ENCODE peak calls at places on chromosomes 11 and 22, in five cellular contexts. One of them, this sample, is unnamed.

GRCh38 chr22:42368379-42369249 is 63.6 kb downstream of the NFAM1 start:
- DNase-seq in cardiac muscle cell: no peak
- DNase-seq in transverse colon: peak; percentile 34
- DNase-seq in Calu3: peak; percentile 16
- DNase-seq in HFFc6: no peak
- DNase-seq in this sample: no peak

GRCh38 chr11:74019104-74019738 is 10.3 kb upstream of the UCP3 start:
- DNase-seq in HFFc6: no peak
- DNase-seq in transverse colon: no peak
- DNase-seq in cardiac muscle cell: no peak
- DNase-seq in Calu3: no peak
- DNase-seq in this sample: no peak

GRCh38 chr22:38614331-38615122 is 41.7 kb downstream of the FAM227A start:
- DNase-seq in HFFc6: peak; percentile 12
- DNase-seq in Calu3: no peak
- DNase-seq in transverse colon: no peak
- DNase-seq in cardiac muscle cell: no peak
- DNase-seq in this sample: no peak

GRCh38 chr11:73113426-73113825 is 28.7 kb downstream of the FCHSD2 start:
- DNase-seq in Calu3: no peak
- DNase-seq in HFFc6: no peak
- DNase-seq in transverse colon: no peak
- DNase-seq in cardiac muscle cell: no peak
- DNase-seq in this sample: no peak

GRCh38 chr22:42769574-42770447 is 49.1 kb upstream of the A4GALT start:
- DNase-seq in Calu3: peak; percentile 45
- DNase-seq in HFFc6: peak; percentile 63
- DNase-seq in transverse colon: peak; percentile 54
- DNase-seq in cardiac muscle cell: peak; percentile 93
- DNase-seq in this sample: peak; percentile 91

GRCh38 chr22:39129746-39130145 is 22.7 kb downstream of the CBX7 start:
- DNase-seq in Calu3: no peak
- DNase-seq in transverse colon: no peak
- DNase-seq in HFFc6: no peak
- DNase-seq in cardiac muscle cell: no peak
- DNase-seq in this sample: no peak

GRCh38 chr22:20219667-20220628 is 48.2 kb downstream of the RTN4R start:
- DNase-seq in HFFc6: no peak
- DNase-seq in Calu3: no peak
- DNase-seq in cardiac muscle cell: no peak
- DNase-seq in transverse colon: no peak
- DNase-seq in this sample: no peak

GRCh38 chr11:6431861-6432260 is 8.9 kb downstream of the HPX start:
- DNase-seq in HFFc6: peak; percentile 84
- DNase-seq in cardiac muscle cell: peak; percentile 64
- DNase-seq in Calu3: no peak
- DNase-seq in transverse colon: no peak
- DNase-seq in this sample: no peak

GRCh38 chr22:50718352-50718709 is 19.7 kb upstream of the ACR start:
- DNase-seq in HFFc6: no peak
- DNase-seq in transverse colon: no peak
- DNase-seq in cardiac muscle cell: no peak
- DNase-seq in Calu3: no peak
- DNase-seq in this sample: no peak

GRCh38 chr11:6693342-6694228 is 10.4 kb upstream of the MRPL17 start:
- DNase-seq in Calu3: no peak
- DNase-seq in transverse colon: no peak
- DNase-seq in HFFc6: peak; percentile 88
- DNase-seq in cardiac muscle cell: peak; percentile 80
- DNase-seq in this sample: no peak

GRCh38 chr11:75174781-75175370 is 24.0 kb downstream of the SLCO2B1 start:
- DNase-seq in transverse colon: no peak
- DNase-seq in HFFc6: peak; percentile 13
- DNase-seq in cardiac muscle cell: no peak
- DNase-seq in Calu3: no peak
- DNase-seq in this sample: peak; percentile 12

GRCh38 chr11:132972565-132972964 is 559.7 kb downstream of the OPCML start:
- DNase-seq in HFFc6: no peak
- DNase-seq in Calu3: no peak
- DNase-seq in transverse colon: no peak
- DNase-seq in cardiac muscle cell: no peak
- DNase-seq in this sample: peak; percentile 10

DNA sequence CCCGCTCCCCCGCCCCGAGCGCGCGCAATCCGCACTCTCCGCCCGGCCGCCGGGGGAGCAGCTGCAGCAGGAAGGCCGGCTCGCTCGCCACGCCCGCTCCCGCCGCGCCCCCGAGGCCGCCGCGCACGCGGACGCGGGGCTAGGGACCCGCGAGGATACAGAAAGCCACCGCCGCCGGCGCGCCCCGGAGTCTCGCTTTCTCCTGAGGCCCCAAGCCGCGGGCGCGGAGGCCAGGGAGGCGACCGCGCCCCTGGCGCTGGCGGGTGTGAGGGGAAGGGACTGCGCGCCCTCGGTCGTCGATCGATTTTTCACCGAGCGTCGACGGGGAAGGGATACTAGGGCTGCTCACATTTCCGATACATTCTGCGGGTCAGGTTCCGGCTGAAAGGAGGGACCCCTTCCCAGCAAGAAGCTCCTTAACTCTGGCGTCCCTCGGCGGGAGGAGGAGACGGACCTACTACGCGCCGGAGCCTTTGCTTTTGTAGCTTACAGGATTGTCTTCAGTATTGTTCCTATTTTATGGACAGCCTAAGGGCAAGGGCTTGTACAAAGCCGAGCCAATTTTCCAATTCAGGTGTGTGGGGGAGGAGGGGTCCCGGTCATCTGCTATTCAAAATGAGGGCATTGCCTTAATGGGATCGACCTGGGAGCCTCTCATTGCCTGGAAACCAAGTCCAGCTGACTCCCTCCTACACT is 416 bp upstream of the GAB2 start:
- DNase-seq in transverse colon: peak; percentile 87
- DNase-seq in cardiac muscle cell: peak; percentile 87
- DNase-seq in Calu3: peak; percentile 86
- DNase-seq in HFFc6: peak; percentile 54
- DNase-seq in this sample: peak; percentile 87
- TF ChIP-seq CTCF in transverse colon: peak; percentile 30
- TF ChIP-seq CTCF in cardiac muscle cell: no peak
- TF ChIP-seq CTCF in Calu3: no peak
- TF ChIP-seq CTCF in HFFc6: peak; percentile 19
- TF ChIP-seq CTCF in this sample: no peak

DNA sequence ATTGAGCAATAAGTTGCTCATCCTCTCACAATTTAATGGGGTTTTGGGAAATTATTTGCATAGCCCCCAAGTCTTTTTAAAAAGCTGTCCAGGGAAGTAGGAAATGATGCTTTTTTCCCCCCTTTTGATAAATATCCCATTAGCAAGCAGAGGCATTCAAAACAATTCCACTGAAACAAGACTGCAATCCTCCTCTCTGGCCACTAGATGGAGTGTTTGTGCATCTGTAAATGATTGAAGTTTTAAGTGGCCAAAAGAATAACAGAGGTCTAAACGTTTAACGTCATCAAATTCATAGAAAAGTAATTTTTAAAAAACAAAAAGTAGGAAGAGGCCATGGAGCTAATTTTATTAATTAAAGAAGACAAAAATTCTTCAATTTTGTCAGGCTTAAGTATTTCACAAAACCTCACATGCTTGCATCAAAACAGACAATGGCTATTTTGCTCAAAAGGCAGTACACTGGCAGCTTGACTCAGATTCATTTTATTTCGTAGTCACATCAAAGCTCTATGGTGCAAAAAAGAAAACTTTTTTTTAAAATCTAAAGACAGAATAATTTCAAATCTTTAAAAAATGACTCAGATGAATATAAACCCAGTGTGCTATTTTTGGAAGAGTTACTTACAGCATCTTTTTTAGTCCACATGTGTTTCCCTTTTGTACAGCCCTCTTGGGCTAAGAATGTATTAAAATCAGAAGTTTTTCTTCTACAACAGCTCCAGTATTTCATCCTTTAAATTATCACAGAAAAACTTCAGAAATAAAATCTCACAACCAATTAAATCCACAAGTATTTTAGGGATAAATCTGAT is 17.8 kb downstream of the CHORDC1 start:
- DNase-seq in HFFc6: peak; percentile 47
- DNase-seq in Calu3: no peak
- DNase-seq in cardiac muscle cell: peak; percentile 76
- DNase-seq in transverse colon: no peak
- DNase-seq in this sample: peak; percentile 63
- TF ChIP-seq CTCF in HFFc6: peak; percentile 93
- TF ChIP-seq CTCF in Calu3: peak; percentile 43
- TF ChIP-seq CTCF in cardiac muscle cell: peak; percentile 88
- TF ChIP-seq CTCF in transverse colon: peak; percentile 72
- TF ChIP-seq CTCF in this sample: peak; percentile 78

DNA sequence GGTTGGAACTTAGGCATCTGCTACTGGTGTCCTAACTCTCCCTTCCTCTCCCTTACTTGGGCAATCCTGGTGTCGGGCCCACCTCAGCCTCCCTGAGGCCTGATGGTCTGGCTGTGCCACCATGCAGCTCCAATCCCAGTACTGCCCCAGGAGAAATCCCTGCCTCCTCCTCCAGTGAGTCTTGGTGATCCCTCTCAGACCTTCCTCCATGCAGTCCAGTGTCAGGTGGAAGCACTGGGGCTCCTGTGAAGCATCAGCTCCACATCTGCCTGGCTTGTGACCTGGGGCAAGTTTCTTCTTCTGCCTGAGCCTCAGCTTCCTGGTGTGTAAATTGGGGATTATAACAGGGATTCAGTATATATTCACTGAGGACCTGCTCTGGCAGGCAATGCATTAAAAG is 1.8 kb upstream of the PELI3 start:
- DNase-seq in transverse colon: no peak
- DNase-seq in cardiac muscle cell: no peak
- DNase-seq in HFFc6: no peak
- DNase-seq in Calu3: no peak
- DNase-seq in this sample: no peak
- TF ChIP-seq CTCF in transverse colon: no peak
- TF ChIP-seq CTCF in cardiac muscle cell: no peak
- TF ChIP-seq CTCF in HFFc6: no peak
- TF ChIP-seq CTCF in Calu3: no peak
- TF ChIP-seq CTCF in this sample: no peak

DNA sequence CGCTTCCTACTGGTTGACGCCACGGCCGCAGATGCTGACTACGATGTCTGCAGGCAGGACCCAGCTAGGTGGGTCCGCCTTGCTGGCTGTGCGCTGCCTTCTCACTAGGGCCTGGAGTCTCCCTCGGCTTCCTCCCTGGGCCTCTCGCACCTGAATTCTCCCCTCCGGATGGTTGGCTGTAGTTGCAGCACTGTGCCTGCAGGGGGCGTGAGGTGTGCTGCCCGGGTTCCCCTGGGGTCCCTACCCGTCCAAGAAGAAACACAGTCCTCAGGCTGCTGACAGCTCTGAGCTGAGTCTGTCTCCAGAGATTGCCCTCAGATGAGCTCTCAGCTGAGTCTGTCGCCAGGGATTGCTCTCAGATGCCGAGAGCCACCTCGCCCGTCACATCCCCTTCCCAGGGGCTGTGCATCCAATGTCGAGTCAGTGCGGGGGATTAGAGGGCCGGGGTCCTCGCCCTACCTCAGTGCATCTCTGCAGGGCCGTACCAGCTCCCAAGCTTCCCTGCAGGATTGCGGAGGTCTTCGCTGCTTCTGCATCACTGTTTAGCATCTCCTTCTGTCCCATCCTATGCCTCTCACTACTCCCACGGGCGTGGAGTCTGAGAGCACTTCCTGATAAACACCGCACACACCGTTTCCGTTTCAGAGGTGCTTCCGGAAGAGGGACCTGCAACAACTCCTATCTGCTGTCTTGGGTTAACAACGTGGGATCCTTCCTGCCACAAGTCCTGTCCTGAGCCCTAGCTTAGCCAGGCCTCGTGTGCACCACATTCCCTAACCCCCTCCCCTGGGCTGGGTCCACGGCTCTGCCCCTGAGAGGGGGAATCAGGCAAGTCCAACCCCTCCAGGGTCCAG is 196.9 kb downstream of the CSNK2A3 start:
- DNase-seq in cardiac muscle cell: peak; percentile 3
- DNase-seq in Calu3: peak; percentile 36
- DNase-seq in HFFc6: no peak
- DNase-seq in transverse colon: no peak
- DNase-seq in this sample: peak; percentile 54
- TF ChIP-seq CTCF in cardiac muscle cell: peak; percentile 54
- TF ChIP-seq CTCF in Calu3: peak; percentile 60
- TF ChIP-seq CTCF in HFFc6: peak; percentile 81
- TF ChIP-seq CTCF in transverse colon: no peak
- TF ChIP-seq CTCF in this sample: peak; percentile 73

GRCh38 chr11:64245797-64246623 is 733 bp downstream of the PPP1R14B start:
- DNase-seq in transverse colon: peak; percentile 77
- DNase-seq in HFFc6: peak; percentile 88
- DNase-seq in Calu3: peak; percentile 95
- DNase-seq in cardiac muscle cell: peak; percentile 79
- DNase-seq in this sample: peak; percentile 73

GRCh38 chr11:64245401-64245796 is 1.3 kb downstream of the PPP1R14B start:
- DNase-seq in Calu3: peak; percentile 66
- DNase-seq in transverse colon: peak; percentile 70
- DNase-seq in HFFc6: no peak
- DNase-seq in cardiac muscle cell: no peak
- DNase-seq in this sample: peak; percentile 53

GRCh38 chr11:64247729-64248531 is 1.2 kb upstream of the PPP1R14B start:
- DNase-seq in cardiac muscle cell: no peak
- DNase-seq in HFFc6: no peak
- DNase-seq in Calu3: no peak
- DNase-seq in transverse colon: peak; percentile 29
- DNase-seq in this sample: no peak

GRCh38 chr11:64248578-64248977 is 1.8 kb upstream of the PPP1R14B start:
- DNase-seq in HFFc6: no peak
- DNase-seq in Calu3: no peak
- DNase-seq in transverse colon: peak; percentile 11
- DNase-seq in cardiac muscle cell: no peak
- DNase-seq in this sample: no peak

GRCh38 chr11:64246874-64247728 is at the start of gene PPP1R14B:
- DNase-seq in cardiac muscle cell: peak; percentile 91
- DNase-seq in HFFc6: peak; percentile 90
- DNase-seq in Calu3: peak; percentile 95
- DNase-seq in transverse colon: peak; percentile 92
- DNase-seq in this sample: peak; percentile 83
- TF ChIP-seq CTCF in cardiac muscle cell: no peak
- TF ChIP-seq CTCF in HFFc6: peak; percentile 54
- TF ChIP-seq CTCF in Calu3: no peak
- TF ChIP-seq CTCF in transverse colon: peak; percentile 39
- TF ChIP-seq CTCF in this sample: no peak

DNA sequence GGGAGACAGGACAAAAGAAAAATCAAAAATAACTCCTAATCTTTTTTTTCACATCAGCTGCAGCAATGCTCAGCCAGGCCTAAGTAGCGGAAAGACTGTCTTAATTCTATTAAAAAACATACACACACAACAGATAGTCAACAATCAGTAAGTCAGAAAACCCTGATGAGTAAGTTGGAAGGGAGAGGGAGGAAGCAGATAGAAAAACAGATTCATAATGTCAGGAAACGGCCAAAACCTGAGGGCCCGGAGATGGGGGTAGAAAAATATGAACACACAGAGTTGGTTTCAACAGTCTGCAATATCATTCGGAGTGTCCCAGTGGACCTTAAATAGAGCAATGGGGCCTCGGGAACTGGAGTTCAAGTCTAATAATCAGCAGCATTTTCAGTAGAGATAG is 14.8 kb downstream of the LRRC55 start:
- DNase-seq in transverse colon: no peak
- DNase-seq in Calu3: no peak
- DNase-seq in HFFc6: no peak
- DNase-seq in cardiac muscle cell: no peak
- DNase-seq in this sample: no peak
- TF ChIP-seq CTCF in transverse colon: no peak
- TF ChIP-seq CTCF in Calu3: no peak
- TF ChIP-seq CTCF in HFFc6: no peak
- TF ChIP-seq CTCF in cardiac muscle cell: no peak
- TF ChIP-seq CTCF in this sample: no peak

This sample was measured in GM12865.